ENCODE peak calls at places on chromosomes 12 and 14, in five cellular contexts. O is body of pancreas, Y is stomach, W is cardiac muscle cell, V is ovary. Q is an unnamed sample. For H3K27me3 and H3K4me1, the result is how much of the 10 kb centered on the place peaks cover.

GRCh38 chr14:22614240-22614799 is 16.2 kb downstream of the ABHD4 start:
- DNase-seq in O (peak), V (no peak), Y (no peak), W (peak), Q (peak)

GRCh38 chr12:26630546-26631027 is 202.4 kb downstream of the ITPR2 start:
- DNase-seq in W (peak), Y (no peak), V (peak), O (no peak), Q (no peak)

GRCh38 chr14:70239802-70240201 is 51.1 kb upstream of the SLC8A3 start:
- DNase-seq in Y (no peak), O (no peak), V (no peak), W (no peak), Q (no peak)

GRCh38 chr14:68762944-68763831 is 29.7 kb downstream of the ZFP36L1 start:
- DNase-seq in V (peak), O (peak), W (peak), Y (peak), Q (peak)

GRCh38 chr12:107514887-107515445 is 170.6 kb upstream of the PWP1 start:
- DNase-seq in W (peak), O (no peak), V (no peak), Y (no peak), Q (no peak)

GRCh38 chr12:9208236-9208635 is at the start of gene PZP:
- DNase-seq in O (no peak), W (no peak), Y (no peak), V (no peak), Q (no peak)

GRCh38 chr14:67440513-67440912 is 28.5 kb upstream of the PLEK2 start:
- DNase-seq in W (no peak), V (no peak), Y (no peak), O (peak), Q (no peak)

GRCh38 chr12:27965966-27966365 is 6.6 kb downstream of the PTHLH start:
- DNase-seq in V (no peak), O (no peak), Y (no peak), W (no peak), Q (no peak)

GRCh38 chr14:104094709-104095425 is 9.4 kb downstream of the ASPG start:
- DNase-seq in O (peak), W (peak), V (peak), Y (peak), Q (peak)

GRCh38 chr12:22562187-22563028 is 18.1 kb upstream of the C2CD5 start:
- DNase-seq in O (no peak), V (no peak), Y (no peak), W (no peak), Q (no peak)

GRCh38 chr12:109124878-109125648 is 8.7 kb downstream of the ACACB start:
- DNase-seq in O (no peak), W (no peak), Y (no peak), V (no peak), Q (no peak)
- H3K4me3 ChIP-seq in O (no peak), W (no peak), Y (no peak), V (no peak), Q (no peak)

GRCh38 chr14:62064741-62065323 is 302.6 kb downstream of the SNAPC1 start:
- DNase-seq in V (no peak), O (no peak), Y (no peak), W (no peak), Q (no peak)

GRCh38 chr14:62071029-62071428 is 308.8 kb downstream of the SNAPC1 start:
- DNase-seq in V (no peak), O (no peak), Y (no peak), W (no peak), Q (no peak)

GRCh38 chr14:62062645-62063044 is 300.4 kb downstream of the SNAPC1 start:
- DNase-seq in W (no peak), Y (no peak), O (no peak), V (no peak), Q (no peak)

GRCh38 chr14:62066304-62066703 is 304.1 kb downstream of the SNAPC1 start:
- DNase-seq in Y (no peak), O (no peak), V (no peak), W (no peak), Q (no peak)
- H3K27me3 ChIP-seq in Y (under half), O (under half), V (under half), W (under half), Q (under half)

GRCh38 chr12:56300644-56301464 is 724 bp upstream of the CS start:
- DNase-seq in W (no peak), Y (no peak), O (no peak), V (no peak), Q (no peak)
- H3K4me1 ChIP-seq in W (under half), Y (half or more), O (under half), V (under half), Q (under half)

DNA sequence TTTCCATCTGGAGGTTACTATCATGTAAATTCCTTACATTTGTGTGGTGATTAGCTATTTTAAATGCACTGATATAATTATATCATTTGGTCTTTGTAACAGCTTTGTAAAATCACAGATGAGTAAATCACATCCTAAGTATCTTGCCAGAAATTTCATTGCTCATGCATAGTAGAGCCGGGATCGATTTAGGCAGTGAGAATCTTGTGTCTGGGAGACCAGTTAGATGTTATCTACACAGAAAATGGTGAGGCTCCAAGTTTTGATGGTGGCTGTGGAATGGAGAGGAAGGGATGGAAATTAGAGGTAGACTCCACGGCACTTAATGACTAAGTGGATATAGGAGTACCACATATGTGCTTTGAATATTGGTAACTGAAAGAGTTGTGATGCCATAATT is 156.3 kb downstream of the MSRB3 start:
- DNase-seq in V (no peak), O (no peak), W (no peak), Y (no peak), Q (no peak)
- H3K4me3 ChIP-seq in V (no peak), O (no peak), W (no peak), Y (no peak), Q (no peak)

Q was measured in Caco-2.